ENCODE peak calls at places on chromosomes 6 and 20, in seven cellular contexts. A is brain microvascular endothelial cell, C is fibroblast of lung, X is dorsolateral prefrontal cortex, H is heart left ventricle, P is HCT116, N is aorta. Z is an unnamed sample. For H3K27me3, the result is how much of the 10 kb centered on the place peaks cover.

GRCh38 chr6:15481892-15482291 is 180.9 kb downstream of the DTNBP1 start:
- DNase-seq in A (no peak), C (no peak), X (no peak), H (no peak), P (no peak), N (no peak), Z (no peak)

GRCh38 chr6:99151634-99152344 is 197.7 kb downstream of the FAXC start:
- DNase-seq in A (peak), C (no peak), X (no peak), H (peak), P (peak), N (no peak), Z (no peak)

GRCh38 chr20:40634891-40635290 is 54.1 kb downstream of the MAFB start:
- DNase-seq in A (no peak), C (no peak), X (no peak), H (no peak), P (no peak), N (no peak), Z (no peak)

GRCh38 chr20:6940052-6940451 is 172.6 kb downstream of the BMP2 start:
- DNase-seq in A (no peak), C (peak), X (no peak), H (no peak), P (no peak), N (no peak), Z (no peak)

GRCh38 chr6:37283268-37283667 is 25.3 kb upstream of the TMEM217 start:
- DNase-seq in A (no peak), C (peak), X (peak), H (peak), P (no peak), N (no peak), Z (no peak)

GRCh38 chr6:32114853-32115252 is 5.7 kb upstream of the TNXB start:
- DNase-seq in A (peak), C (no peak), X (no peak), H (peak), P (no peak), N (no peak), Z (no peak)

GRCh38 chr6:21846541-21847451 is 253.2 kb downstream of the SOX4 start:
- DNase-seq in A (no peak), C (no peak), X (no peak), H (no peak), P (no peak), N (no peak), Z (no peak)

GRCh38 chr6:6685249-6685667 is 96.7 kb downstream of the LY86 start:
- DNase-seq in A (no peak), C (no peak), X (no peak), H (no peak), P (no peak), N (no peak), Z (no peak)

GRCh38 chr6:45625191-45625664 is 247.5 kb upstream of the SUPT3H start:
- DNase-seq in A (peak), C (peak), X (no peak), H (no peak), P (no peak), N (no peak), Z (no peak)

GRCh38 chr6:63649847-63650265 is 14.3 kb downstream of the PHF3 start:
- DNase-seq in A (no peak), C (peak), X (no peak), H (no peak), P (no peak), N (no peak), Z (no peak)

GRCh38 chr20:8330785-8331699 is 199.0 kb downstream of the PLCB1 start:
- DNase-seq in A (no peak), C (peak), X (no peak), H (no peak), P (no peak), N (no peak), Z (no peak)

GRCh38 chr20:34983995-34984735 is 28.5 kb downstream of the MYH7B start:
- DNase-seq in A (no peak), C (no peak), X (no peak), H (no peak), P (no peak), N (peak), Z (no peak)

GRCh38 chr6:161215193-161215592 is 58.7 kb downstream of the AGPAT4 start:
- DNase-seq in A (peak), C (peak), X (no peak), H (no peak), P (no peak), N (no peak), Z (no peak)

DNA sequence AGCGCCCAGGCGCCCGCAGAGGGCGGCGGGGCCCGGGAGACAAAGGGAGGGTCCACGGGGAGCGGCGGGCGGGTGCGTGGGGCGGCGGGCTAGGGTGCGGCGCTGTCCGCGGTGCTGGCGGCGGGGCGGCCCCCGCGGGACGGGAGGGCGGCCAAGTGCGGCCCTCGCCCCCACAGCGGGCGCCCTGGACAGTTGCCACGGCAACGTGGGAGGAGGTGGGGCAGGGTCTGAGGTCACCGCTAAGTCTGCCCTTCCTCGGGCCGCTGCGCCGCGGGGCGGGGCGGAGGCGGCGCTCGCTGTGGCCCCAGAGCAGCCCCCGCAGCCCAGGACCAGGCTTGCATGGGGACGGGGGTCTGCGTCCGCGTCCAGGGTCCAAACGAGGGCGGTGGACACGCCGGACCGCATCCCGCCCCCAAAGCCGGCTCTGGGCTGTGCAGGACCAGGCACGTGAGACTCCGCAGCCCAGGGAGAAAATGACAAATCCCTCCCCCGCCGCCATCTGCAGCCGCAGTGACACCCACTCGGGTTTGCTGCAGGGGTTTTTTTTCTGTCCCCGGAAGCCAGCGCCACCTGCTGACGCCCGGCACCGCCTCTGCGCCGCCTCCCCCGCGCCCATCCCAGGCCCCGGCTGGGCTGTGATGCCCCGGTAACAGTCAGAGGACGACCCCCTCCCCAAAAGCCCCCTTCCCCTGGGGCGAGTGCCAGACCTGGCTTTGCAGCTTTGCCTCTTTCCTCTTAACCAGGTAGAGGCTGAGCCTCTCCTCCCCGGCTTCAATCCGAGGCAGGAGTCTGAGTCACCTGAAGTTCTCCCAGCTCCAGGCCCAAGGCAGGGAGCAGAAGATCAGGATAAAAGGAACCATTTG is 36.8 kb downstream of the YTHDF1 start:
- DNase-seq in A (no peak), C (peak), X (peak), H (peak), P (peak), N (peak), Z (peak)
- H3K4me3 ChIP-seq in A (no peak), C (no peak), X (peak), H (peak), P (peak), N (no peak), Z (peak)

DNA sequence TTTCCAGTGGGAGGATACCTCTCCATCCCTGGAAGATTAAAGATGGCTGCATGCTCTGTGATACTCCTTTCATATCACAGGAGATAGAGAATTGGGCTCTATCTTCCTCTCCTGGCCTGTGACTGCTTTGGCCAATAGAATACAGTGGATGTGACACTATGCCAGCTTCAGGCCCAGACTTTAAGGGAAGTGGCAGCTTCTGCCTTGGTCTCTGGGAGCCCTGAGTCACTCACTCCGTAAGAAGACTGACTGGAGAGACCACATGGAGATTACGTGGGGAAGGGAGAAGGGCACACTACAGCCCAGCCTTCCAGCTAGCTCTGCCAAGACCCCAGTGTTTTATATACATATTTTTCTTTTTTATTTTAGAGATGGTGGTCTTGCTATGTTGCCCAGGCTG is 10.4 kb upstream of the MMP9 start:
- DNase-seq in A (no peak), C (no peak), X (no peak), H (no peak), P (no peak), N (peak), Z (no peak)
- H3K27ac ChIP-seq in A (no peak), C (no peak), X (no peak), H (no peak), P (no peak), N (no peak), Z (no peak)

GRCh38 chr6:17277256-17277655 is 3.9 kb upstream of the RBM24 start:
- DNase-seq in A (no peak), C (no peak), X (no peak), H (no peak), P (no peak), N (no peak), Z (no peak)
- H3K27me3 ChIP-seq in A (under half), C (under half), X (under half), H (under half), P (under half), N (under half), Z (under half)

GRCh38 chr6:167093922-167094432 is 28.9 kb upstream of the CCR6 start:
- DNase-seq in A (no peak), C (no peak), X (no peak), H (no peak), P (no peak), N (no peak), Z (peak)
- H3K4me3 ChIP-seq in A (no peak), C (no peak), X (peak), H (peak), P (no peak), N (no peak), Z (peak)

GRCh38 chr6:30152019-30152673 is 8.9 kb downstream of the TRIM10 start:
- DNase-seq in A (no peak), C (no peak), X (no peak), H (no peak), P (no peak), N (no peak), Z (no peak)

GRCh38 chr6:30150671-30151395 is 10.2 kb downstream of the TRIM10 start:
- DNase-seq in A (no peak), C (no peak), X (no peak), H (no peak), P (no peak), N (no peak), Z (no peak)

GRCh38 chr6:30150151-30150550 is 10.9 kb downstream of the TRIM10 start:
- DNase-seq in A (no peak), C (no peak), X (no peak), H (no peak), P (no peak), N (no peak), Z (no peak)

GRCh38 chr6:30152910-30153309 is 8.1 kb downstream of the TRIM10 start:
- DNase-seq in A (no peak), C (no peak), X (no peak), H (no peak), P (no peak), N (no peak), Z (no peak)

GRCh38 chr6:30151580-30151979 is 9.4 kb downstream of the TRIM10 start:
- DNase-seq in A (no peak), C (no peak), X (no peak), H (no peak), P (no peak), N (no peak), Z (no peak)
- H3K27ac ChIP-seq in A (no peak), C (no peak), X (no peak), H (no peak), P (no peak), N (no peak), Z (no peak)

DNA sequence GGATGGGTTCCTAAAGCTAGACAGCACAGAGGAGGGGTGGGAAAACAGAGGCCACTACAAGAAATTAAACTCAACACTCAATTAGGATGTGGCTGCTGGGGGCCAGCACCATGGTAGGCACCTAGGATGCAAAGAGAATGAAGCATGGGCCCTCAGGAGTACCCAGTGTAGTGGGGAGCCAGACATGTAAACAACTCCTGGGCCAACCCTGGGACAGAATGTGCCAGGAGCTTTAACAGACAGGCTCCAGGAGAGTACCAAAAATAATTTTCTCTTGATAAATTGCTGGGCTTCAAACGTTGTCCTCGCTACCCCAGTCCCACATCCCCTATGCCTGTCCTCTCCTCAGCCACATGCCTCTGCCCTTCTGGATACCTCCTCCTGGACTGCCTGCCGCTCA is 1.7 kb downstream of the TMEM151B start:
- DNase-seq in A (no peak), C (no peak), X (peak), H (no peak), P (no peak), N (no peak), Z (no peak)
- H3K27me3 ChIP-seq in A (half or more), C (half or more), X (under half), H (half or more), P (under half), N (under half), Z (under half)

DNA sequence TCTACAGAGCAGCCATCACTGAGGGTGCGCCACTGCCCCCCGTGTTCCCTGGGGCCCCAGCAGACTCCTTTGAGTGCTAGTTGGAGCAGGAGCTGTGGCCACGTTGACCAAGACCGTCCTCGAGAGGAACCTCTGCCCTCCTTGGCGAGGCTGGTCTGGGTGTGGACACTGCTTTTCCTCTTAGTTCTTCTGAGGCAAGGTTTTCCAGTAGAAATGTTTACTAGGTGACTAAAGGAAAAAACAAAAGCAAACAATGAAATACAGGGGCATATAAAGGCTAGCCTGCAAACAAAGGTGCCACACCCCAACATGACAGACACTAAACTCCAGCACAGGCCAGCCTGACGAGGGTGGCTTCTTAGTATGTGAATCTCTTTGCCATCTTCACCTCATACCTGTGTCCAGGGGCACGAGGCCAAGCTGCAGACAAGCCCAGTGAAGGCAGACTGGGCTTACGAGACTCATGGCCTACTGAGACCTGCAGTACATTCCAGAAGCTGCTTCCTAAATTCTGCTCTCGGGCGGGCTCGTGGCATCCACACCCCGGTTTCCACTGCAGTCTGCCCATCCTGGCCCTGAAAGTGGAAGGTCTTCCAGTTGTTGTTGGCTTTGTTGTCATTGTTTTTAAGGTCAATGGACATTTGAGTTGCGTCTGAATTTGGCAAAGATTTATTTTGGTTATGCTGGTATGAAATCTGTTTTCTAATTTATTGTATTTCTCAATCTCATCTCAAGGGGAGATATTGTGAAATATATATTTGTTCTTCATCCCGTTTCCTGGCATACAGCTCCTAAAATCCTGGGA is 39.2 kb downstream of the FAM50B start:
- DNase-seq in A (no peak), C (peak), X (no peak), H (no peak), P (no peak), N (no peak), Z (no peak)
- H3K4me3 ChIP-seq in A (no peak), C (no peak), X (no peak), H (no peak), P (no peak), N (no peak), Z (no peak)

Z was measured in effector memory CD4-positive, alpha-beta T cell.